ENCODE peak calls at places on chromosome X, in six cellular contexts. N is glutamatergic neuron, I is nephron progenitor cell, A is LoVo, Y is epithelial cell of proximal tubule, D is cardiac fibroblast. O is an unnamed sample.

GRCh38 chrX:72394518-72395163 is 88.9 kb upstream of the CITED1 start:
- DNase-seq in D (peak; percentile 76), N (no peak), I (peak; percentile 4), A (no peak), Y (no peak), O (no peak)

GRCh38 chrX:132023896-132024386 is 839 bp downstream of the STK26 start:
- DNase-seq in A (peak; percentile 1), D (peak; percentile 0), Y (no peak), N (no peak), I (peak; percentile 54), O (no peak)

GRCh38 chrX:85221361-85221760 is 22.2 kb downstream of the SATL1 start:
- DNase-seq in Y (no peak), N (no peak), A (no peak), D (no peak), I (no peak), O (no peak)

GRCh38 chrX:110450050-110450449 is 91.4 kb downstream of the RTL9 start:
- DNase-seq in I (peak; percentile 89), A (peak; percentile 49), D (peak; percentile 74), Y (no peak), N (peak; percentile 76), O (peak; percentile 20)

GRCh38 chrX:18674788-18675735 is 3.2 kb upstream of the RS1 start:
- DNase-seq in I (peak; percentile 78), N (peak; percentile 76), A (peak; percentile 64), Y (no peak), D (peak; percentile 80), O (peak; percentile 59)

GRCh38 chrX:9676311-9676710 is 89.3 kb downstream of the GPR143 start:
- DNase-seq in N (no peak), Y (no peak), D (peak; percentile 29), I (no peak), A (no peak), O (no peak)

GRCh38 chrX:143615851-143616250 is 20.1 kb downstream of the SLITRK4 start:
- DNase-seq in D (peak; percentile 32), I (no peak), N (no peak), A (no peak), Y (no peak), O (no peak)

GRCh38 chrX:132603700-132604286 is 115.0 kb upstream of the MBNL3 start:
- DNase-seq in I (no peak), N (no peak), Y (no peak), D (no peak), A (no peak), O (no peak)

GRCh38 chrX:34382416-34382815 is 250.3 kb upstream of the FAM47A start:
- DNase-seq in A (no peak), N (no peak), Y (no peak), I (no peak), D (peak; percentile 79), O (no peak)

GRCh38 chrX:24662344-24662743 is 15.2 kb upstream of the PCYT1B start:
- DNase-seq in N (no peak), A (no peak), I (no peak), D (no peak), Y (no peak), O (no peak)

GRCh38 chrX:12890467-12890866 is 16.0 kb upstream of the TLR8 start:
- DNase-seq in I (no peak), N (no peak), D (peak; percentile 32), A (no peak), Y (no peak), O (no peak)

GRCh38 chrX:96183843-96184242 is 500.8 kb upstream of the DIAPH2 start:
- DNase-seq in I (no peak), A (no peak), N (no peak), Y (no peak), D (peak; percentile 11), O (no peak)

GRCh38 chrX:40109288-40110008 is 11.7 kb upstream of the BCOR start:
- DNase-seq in Y (no peak), N (no peak), A (peak; percentile 48), D (peak; percentile 72), I (peak; percentile 65), O (no peak)

GRCh38 chrX:16466640-16467432 is 183.1 kb upstream of the S100G start:
- DNase-seq in Y (no peak), D (no peak), I (no peak), A (peak; percentile 24), N (no peak), O (no peak)

O was measured in stimulated activated CD8-positive, alpha-beta memory T cell treated with anti-CD3 and anti-CD28 coated beads, Interleukin-12 subunit alpha, Interleukin-12 subunit beta, amount 100 ng/mL, for 1 hour.